ENCODE peak calls at places on chromosomes 12 and 14, in nine cellular contexts. T is AG08396; V is activated CD4-positive, alpha-beta T cell treated with anti-CD3 and anti-CD28 coated beads, Interleukin-2, amount 50 U/mL, for 48 hours; A is WTC11; S is stimulated activated CD4-positive, alpha-beta T cell treated with anti-CD3 and anti-CD28 coated beads, Interleukin-15, amount 100 ng/mL, for 24 hours; D is ELR; Y is hepatocyte; M is A549; G is transverse colon. W is an unnamed sample.

GRCh38 chr12:69698769-69699540 is at the start of gene BEST3:
- DNase-seq in M (no peak), Y (no peak), V (no peak), A (no peak), S (no peak), D (no peak), G (no peak), T (no peak), W (no peak)

GRCh38 chr12:67909091-67909531 is 80.1 kb upstream of the IFNG-AS1 start:
- DNase-seq in T (peak; percentile 24), D (peak; percentile 88), Y (no peak), G (no peak), A (no peak), S (no peak), M (no peak), V (no peak), W (no peak)

GRCh38 chr12:98439471-98440164 is 75.8 kb upstream of the TMPO start:
- DNase-seq in D (no peak), G (no peak), V (no peak), Y (no peak), M (no peak), S (no peak), T (no peak), A (no peak), W (no peak)

GRCh38 chr12:60845696-60846095 is 1249.9 kb downstream of the SLC16A7 start:
- DNase-seq in G (no peak), M (no peak), S (no peak), T (no peak), Y (no peak), V (no peak), D (no peak), A (no peak), W (no peak)

GRCh38 chr12:64125913-64126312 is 96.2 kb downstream of the KICS2 start:
- DNase-seq in D (no peak), S (no peak), T (no peak), A (no peak), V (no peak), M (no peak), Y (no peak), G (no peak), W (no peak)

GRCh38 chr14:85978851-85979250 is 448.9 kb downstream of the FLRT2 start:
- DNase-seq in G (no peak), S (no peak), D (no peak), M (no peak), V (no peak), T (no peak), Y (no peak), A (no peak), W (no peak)

GRCh38 chr14:74516451-74517155 is 23.0 kb downstream of the ISCA2 start:
- DNase-seq in S (no peak), M (peak; percentile 24), G (no peak), T (peak; percentile 67), A (peak; percentile 57), V (no peak), D (peak; percentile 42), Y (peak; percentile 50), W (peak; percentile 31)

GRCh38 chr12:70243510-70244331 is 488 bp downstream of the CNOT2 start:
- DNase-seq in D (peak; percentile 70), S (peak; percentile 75), M (peak; percentile 75), T (peak; percentile 80), G (peak; percentile 70), A (peak; percentile 54), V (peak; percentile 67), Y (peak; percentile 85), W (peak; percentile 65)

GRCh38 chr14:24506443-24506842 is 1.6 kb downstream of the CMA1 start:
- DNase-seq in G (no peak), V (no peak), Y (no peak), T (no peak), S (no peak), M (no peak), D (no peak), A (no peak), W (no peak)

GRCh38 chr12:23757541-23757962 is 191.9 kb downstream of the SOX5 start:
- DNase-seq in Y (no peak), S (no peak), D (no peak), V (no peak), M (no peak), A (no peak), T (no peak), G (no peak), W (peak; percentile 79)

GRCh38 chr12:19893514-19893913 is 454.2 kb downstream of the AEBP2 start:
- DNase-seq in Y (peak; percentile 35), T (no peak), D (peak; percentile 15), A (no peak), G (no peak), M (peak; percentile 32), V (no peak), S (no peak), W (peak; percentile 17)